ENCODE peak calls at places on chromosomes 13 and 19, in five cellular contexts. X is stimulated activated CD4-positive, alpha-beta T cell treated with anti-CD3 and anti-CD28 coated beads, TNF-alpha, amount 100 ng/mL, for 1 hour; Q is fibroblast of pulmonary artery; B is NCI-H1930; V is activated T-cell treated with anti-CD3 and anti-CD28 coated beads, Interleukin-2, amount 50 U/mL, for 1 hour. N is an unnamed sample.
A peak's percentile ranks its signal among the peaks of the same experiment; 100 is the strongest.

GRCh38 chr13:48078251-48078656 is 16.6 kb downstream of the MED4 start:
- DNase-seq in V (no peak), Q (peak; percentile 19), X (no peak), B (no peak), N (peak; percentile 17)

GRCh38 chr19:40411125-40411842 is 1.9 kb downstream of the PRX start:
- DNase-seq in B (no peak), V (no peak), X (no peak), Q (no peak), N (no peak)

GRCh38 chr19:12763100-12763499 is 11.5 kb downstream of the BEST2 start:
- DNase-seq in V (no peak), X (no peak), Q (no peak), B (no peak), N (no peak)

GRCh38 chr13:29844441-29844840 is 6.0 kb downstream of the UBL3 start:
- DNase-seq in B (no peak), V (no peak), Q (no peak), X (no peak), N (no peak)

GRCh38 chr19:18895038-18895827 is 725 bp downstream of the CERS1 start:
- DNase-seq in V (no peak), X (no peak), Q (peak; percentile 34), B (peak; percentile 35), N (peak; percentile 42)

GRCh38 chr13:68190826-68191225 is 960.7 kb upstream of the PCDH9 start:
- DNase-seq in Q (peak; percentile 7), V (no peak), X (no peak), B (no peak), N (no peak)

GRCh38 chr13:74586839-74587238 is 452.6 kb upstream of the KLF12 start:
- DNase-seq in V (no peak), B (no peak), Q (no peak), X (no peak), N (no peak)

GRCh38 chr13:112241288-112241687 is 134.9 kb upstream of the SPACA7 start:
- DNase-seq in Q (no peak), B (peak; percentile 66), X (no peak), V (no peak), N (no peak)

GRCh38 chr13:25276748-25277147 is 10.5 kb downstream of the MTMR6 start:
- DNase-seq in Q (no peak), X (no peak), V (no peak), B (no peak), N (no peak)

GRCh38 chr13:45928843-45929242 is 77.3 kb upstream of the SIAH3 start:
- DNase-seq in V (no peak), B (no peak), Q (peak; percentile 14), X (no peak), N (no peak)

GRCh38 chr13:109151255-109151654 is 521.8 kb downstream of the MYO16 start:
- DNase-seq in V (no peak), B (no peak), Q (no peak), X (no peak), N (peak; percentile 17)

GRCh38 chr13:106919638-106920037 is 351.7 kb upstream of the ARGLU1 start:
- DNase-seq in Q (peak; percentile 72), B (no peak), X (no peak), V (no peak), N (peak; percentile 99)

GRCh38 chr13:48542581-48543341 is 9.9 kb upstream of the RCBTB2 start:
- DNase-seq in X (no peak), B (no peak), Q (peak; percentile 52), V (no peak), N (peak; percentile 86)

GRCh38 chr19:5690955-5691204 is 785 bp downstream of the RPL36 start:
- DNase-seq in X (no peak), B (no peak), Q (no peak), V (no peak), N (no peak)

GRCh38 chr19:40542197-40542859 is 34.3 kb upstream of the SHKBP1 start:
- DNase-seq in V (no peak), Q (peak; percentile 94), B (no peak), X (no peak), N (no peak)

GRCh38 chr19:12847159-12848139 is 9.1 kb downstream of the MAST1 start:
- DNase-seq in X (peak; percentile 44), B (peak; percentile 31), V (peak; percentile 87), Q (peak; percentile 79), N (peak; percentile 72)

GRCh38 chr13:109858319-109858718 is 71.9 kb upstream of the IRS2 start:
- DNase-seq in X (no peak), B (no peak), Q (no peak), V (no peak), N (no peak)

N was measured in endothelial cell of umbilical vein.